ENCODE peak calls at places on chromosome 5, in ten cellular contexts. One of them, this sample, is unnamed.

GRCh38 chr5:149766460-149767277 is 36.6 kb downstream of the PPARGC1B start:
- ATAC-seq in naive thymus-derived CD4-positive, alpha-beta T cell: no peak
- ATAC-seq in HCT116: no peak
- ATAC-seq in CD4-positive, CD25-positive, alpha-beta regulatory T cell: no peak
- ATAC-seq in right cardiac atrium: no peak
- ATAC-seq in heart left ventricle: peak; percentile 55
- ATAC-seq in A549: no peak
- ATAC-seq in heart right ventricle: peak; percentile 48
- ATAC-seq in upper lobe of right lung: peak; percentile 54
- ATAC-seq in aorta: no peak
- ATAC-seq in this sample: no peak

GRCh38 chr5:135221187-135221473 is 177.9 kb downstream of the MACROH2A1 start:
- ATAC-seq in naive thymus-derived CD4-positive, alpha-beta T cell: no peak
- ATAC-seq in upper lobe of right lung: peak; percentile 37
- ATAC-seq in A549: no peak
- ATAC-seq in heart right ventricle: no peak
- ATAC-seq in heart left ventricle: no peak
- ATAC-seq in HCT116: no peak
- ATAC-seq in CD4-positive, CD25-positive, alpha-beta regulatory T cell: no peak
- ATAC-seq in right cardiac atrium: no peak
- ATAC-seq in aorta: no peak
- ATAC-seq in this sample: no peak

GRCh38 chr5:141623197-141623596 is 4.4 kb upstream of the DIAPH1 start:
- ATAC-seq in upper lobe of right lung: peak; percentile 30
- ATAC-seq in HCT116: no peak
- ATAC-seq in aorta: no peak
- ATAC-seq in CD4-positive, CD25-positive, alpha-beta regulatory T cell: no peak
- ATAC-seq in naive thymus-derived CD4-positive, alpha-beta T cell: peak; percentile 10
- ATAC-seq in heart right ventricle: no peak
- ATAC-seq in A549: no peak
- ATAC-seq in heart left ventricle: no peak
- ATAC-seq in right cardiac atrium: no peak
- ATAC-seq in this sample: no peak

GRCh38 chr5:159059722-159060121 is 40.0 kb downstream of the EBF1 start:
- ATAC-seq in aorta: no peak
- ATAC-seq in upper lobe of right lung: no peak
- ATAC-seq in heart left ventricle: no peak
- ATAC-seq in naive thymus-derived CD4-positive, alpha-beta T cell: no peak
- ATAC-seq in CD4-positive, CD25-positive, alpha-beta regulatory T cell: no peak
- ATAC-seq in heart right ventricle: no peak
- ATAC-seq in A549: no peak
- ATAC-seq in right cardiac atrium: no peak
- ATAC-seq in HCT116: no peak
- ATAC-seq in this sample: no peak

GRCh38 chr5:42825422-42826148 is 13.9 kb upstream of the SELENOP start:
- ATAC-seq in aorta: no peak
- ATAC-seq in heart left ventricle: no peak
- ATAC-seq in CD4-positive, CD25-positive, alpha-beta regulatory T cell: no peak
- ATAC-seq in heart right ventricle: no peak
- ATAC-seq in right cardiac atrium: no peak
- ATAC-seq in A549: no peak
- ATAC-seq in naive thymus-derived CD4-positive, alpha-beta T cell: no peak
- ATAC-seq in upper lobe of right lung: peak; percentile 94
- ATAC-seq in HCT116: no peak
- ATAC-seq in this sample: no peak

GRCh38 chr5:32089146-32090000 is 84.7 kb downstream of the GOLPH3 start:
- ATAC-seq in naive thymus-derived CD4-positive, alpha-beta T cell: no peak
- ATAC-seq in HCT116: no peak
- ATAC-seq in CD4-positive, CD25-positive, alpha-beta regulatory T cell: no peak
- ATAC-seq in aorta: no peak
- ATAC-seq in A549: no peak
- ATAC-seq in heart left ventricle: no peak
- ATAC-seq in heart right ventricle: peak; percentile 5
- ATAC-seq in upper lobe of right lung: no peak
- ATAC-seq in right cardiac atrium: no peak
- ATAC-seq in this sample: no peak

GRCh38 chr5:156913719-156914370 is 49.2 kb downstream of the TIMD4 start:
- ATAC-seq in naive thymus-derived CD4-positive, alpha-beta T cell: peak; percentile 85
- ATAC-seq in upper lobe of right lung: peak; percentile 47
- ATAC-seq in HCT116: no peak
- ATAC-seq in heart right ventricle: no peak
- ATAC-seq in CD4-positive, CD25-positive, alpha-beta regulatory T cell: peak; percentile 88
- ATAC-seq in aorta: no peak
- ATAC-seq in heart left ventricle: no peak
- ATAC-seq in A549: no peak
- ATAC-seq in right cardiac atrium: no peak
- ATAC-seq in this sample: no peak

GRCh38 chr5:75828029-75828428 is 110.8 kb upstream of the POC5 start:
- ATAC-seq in CD4-positive, CD25-positive, alpha-beta regulatory T cell: no peak
- ATAC-seq in HCT116: no peak
- ATAC-seq in upper lobe of right lung: no peak
- ATAC-seq in aorta: no peak
- ATAC-seq in heart right ventricle: no peak
- ATAC-seq in naive thymus-derived CD4-positive, alpha-beta T cell: no peak
- ATAC-seq in A549: no peak
- ATAC-seq in heart left ventricle: no peak
- ATAC-seq in right cardiac atrium: no peak
- ATAC-seq in this sample: no peak

GRCh38 chr5:56167522-56167921 is 65.6 kb downstream of the ANKRD55 start:
- ATAC-seq in heart right ventricle: no peak
- ATAC-seq in HCT116: no peak
- ATAC-seq in naive thymus-derived CD4-positive, alpha-beta T cell: peak; percentile 29
- ATAC-seq in A549: no peak
- ATAC-seq in aorta: no peak
- ATAC-seq in upper lobe of right lung: peak; percentile 45
- ATAC-seq in heart left ventricle: no peak
- ATAC-seq in right cardiac atrium: no peak
- ATAC-seq in CD4-positive, CD25-positive, alpha-beta regulatory T cell: no peak
- ATAC-seq in this sample: no peak

GRCh38 chr5:124157320-124157719 is 589.1 kb downstream of the ZNF608 start:
- ATAC-seq in naive thymus-derived CD4-positive, alpha-beta T cell: no peak
- ATAC-seq in HCT116: no peak
- ATAC-seq in heart right ventricle: no peak
- ATAC-seq in upper lobe of right lung: no peak
- ATAC-seq in right cardiac atrium: no peak
- ATAC-seq in aorta: no peak
- ATAC-seq in A549: no peak
- ATAC-seq in heart left ventricle: no peak
- ATAC-seq in CD4-positive, CD25-positive, alpha-beta regulatory T cell: no peak
- ATAC-seq in this sample: no peak

GRCh38 chr5:4204616-4205151 is 609.1 kb downstream of the IRX1 start:
- ATAC-seq in naive thymus-derived CD4-positive, alpha-beta T cell: no peak
- ATAC-seq in upper lobe of right lung: no peak
- ATAC-seq in heart right ventricle: no peak
- ATAC-seq in CD4-positive, CD25-positive, alpha-beta regulatory T cell: no peak
- ATAC-seq in A549: no peak
- ATAC-seq in heart left ventricle: no peak
- ATAC-seq in HCT116: no peak
- ATAC-seq in aorta: no peak
- ATAC-seq in right cardiac atrium: no peak
- ATAC-seq in this sample: no peak

GRCh38 chr5:16025681-16026080 is 153.9 kb downstream of the MARCHF11 start:
- ATAC-seq in A549: no peak
- ATAC-seq in upper lobe of right lung: no peak
- ATAC-seq in naive thymus-derived CD4-positive, alpha-beta T cell: no peak
- ATAC-seq in heart right ventricle: no peak
- ATAC-seq in HCT116: no peak
- ATAC-seq in aorta: no peak
- ATAC-seq in CD4-positive, CD25-positive, alpha-beta regulatory T cell: no peak
- ATAC-seq in heart left ventricle: no peak
- ATAC-seq in right cardiac atrium: no peak
- ATAC-seq in this sample: no peak

GRCh38 chr5:80069918-80070318 is 34.8 kb downstream of the THBS4 start:
- ATAC-seq in right cardiac atrium: peak; percentile 80
- ATAC-seq in A549: no peak
- ATAC-seq in CD4-positive, CD25-positive, alpha-beta regulatory T cell: no peak
- ATAC-seq in heart right ventricle: peak; percentile 18
- ATAC-seq in HCT116: no peak
- ATAC-seq in heart left ventricle: peak; percentile 77
- ATAC-seq in aorta: no peak
- ATAC-seq in upper lobe of right lung: peak; percentile 94
- ATAC-seq in naive thymus-derived CD4-positive, alpha-beta T cell: peak; percentile 27
- ATAC-seq in this sample: peak; percentile 40

DNA sequence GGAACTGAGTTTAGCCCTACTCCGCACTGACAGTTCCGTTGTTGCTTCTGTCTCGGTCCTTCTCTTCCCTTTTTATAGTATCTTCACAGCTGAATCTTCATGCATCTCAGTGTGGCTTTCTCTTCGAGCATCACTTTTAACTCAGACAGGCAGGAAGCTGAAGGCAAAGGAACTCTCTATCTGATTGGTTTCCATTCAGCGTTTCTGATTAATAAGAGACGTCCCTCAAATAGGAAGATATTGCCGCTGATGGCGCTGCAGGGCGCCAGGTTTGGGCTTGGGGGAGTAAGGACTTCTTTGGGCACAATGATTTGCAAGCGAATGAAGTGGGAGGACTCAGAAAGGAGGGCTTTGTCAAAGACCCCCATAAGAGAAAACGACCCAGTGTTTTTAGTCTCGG is at the start of gene CDH9:
- ATAC-seq in upper lobe of right lung: no peak
- ATAC-seq in heart left ventricle: no peak
- ATAC-seq in aorta: no peak
- ATAC-seq in right cardiac atrium: no peak
- ATAC-seq in CD4-positive, CD25-positive, alpha-beta regulatory T cell: no peak
- ATAC-seq in HCT116: no peak
- ATAC-seq in naive thymus-derived CD4-positive, alpha-beta T cell: no peak
- ATAC-seq in heart right ventricle: no peak
- ATAC-seq in A549: peak; percentile 37
- ATAC-seq in this sample: no peak
- H3K4me3 ChIP-seq in upper lobe of right lung: no peak within 1 kb of the TSS
- H3K4me3 ChIP-seq in heart left ventricle: no peak within 1 kb of the TSS
- H3K4me3 ChIP-seq in aorta: no peak within 1 kb of the TSS
- H3K4me3 ChIP-seq in right cardiac atrium: no peak within 1 kb of the TSS
- H3K4me3 ChIP-seq in CD4-positive, CD25-positive, alpha-beta regulatory T cell: no peak within 1 kb of the TSS
- H3K4me3 ChIP-seq in HCT116: no peak within 1 kb of the TSS
- H3K4me3 ChIP-seq in naive thymus-derived CD4-positive, alpha-beta T cell: no peak within 1 kb of the TSS
- H3K4me3 ChIP-seq in heart right ventricle: no peak within 1 kb of the TSS
- H3K4me3 ChIP-seq in A549: peak within 1 kb of the TSS; percentile 36
- H3K4me3 ChIP-seq in this sample: no peak within 1 kb of the TSS

GRCh38 chr5:177601126-177601525 is 1.2 kb downstream of the B4GALT7 start:
- ATAC-seq in naive thymus-derived CD4-positive, alpha-beta T cell: no peak
- ATAC-seq in heart right ventricle: no peak
- ATAC-seq in aorta: no peak
- ATAC-seq in heart left ventricle: no peak
- ATAC-seq in upper lobe of right lung: no peak
- ATAC-seq in right cardiac atrium: no peak
- ATAC-seq in A549: no peak
- ATAC-seq in CD4-positive, CD25-positive, alpha-beta regulatory T cell: no peak
- ATAC-seq in HCT116: no peak
- ATAC-seq in this sample: no peak
- H3K27ac ChIP-seq in naive thymus-derived CD4-positive, alpha-beta T cell: peak overlapping the region; percentile 78
- H3K27ac ChIP-seq in heart right ventricle: no peak overlapping the region
- H3K27ac ChIP-seq in aorta: no peak overlapping the region
- H3K27ac ChIP-seq in heart left ventricle: no peak overlapping the region
- H3K27ac ChIP-seq in upper lobe of right lung: no peak overlapping the region
- H3K27ac ChIP-seq in right cardiac atrium: no peak overlapping the region
- H3K27ac ChIP-seq in A549: no peak overlapping the region
- H3K27ac ChIP-seq in CD4-positive, CD25-positive, alpha-beta regulatory T cell: no peak overlapping the region
- H3K27ac ChIP-seq in HCT116: peak overlapping the region; percentile 76
- H3K27ac ChIP-seq in this sample: no peak overlapping the region

DNA sequence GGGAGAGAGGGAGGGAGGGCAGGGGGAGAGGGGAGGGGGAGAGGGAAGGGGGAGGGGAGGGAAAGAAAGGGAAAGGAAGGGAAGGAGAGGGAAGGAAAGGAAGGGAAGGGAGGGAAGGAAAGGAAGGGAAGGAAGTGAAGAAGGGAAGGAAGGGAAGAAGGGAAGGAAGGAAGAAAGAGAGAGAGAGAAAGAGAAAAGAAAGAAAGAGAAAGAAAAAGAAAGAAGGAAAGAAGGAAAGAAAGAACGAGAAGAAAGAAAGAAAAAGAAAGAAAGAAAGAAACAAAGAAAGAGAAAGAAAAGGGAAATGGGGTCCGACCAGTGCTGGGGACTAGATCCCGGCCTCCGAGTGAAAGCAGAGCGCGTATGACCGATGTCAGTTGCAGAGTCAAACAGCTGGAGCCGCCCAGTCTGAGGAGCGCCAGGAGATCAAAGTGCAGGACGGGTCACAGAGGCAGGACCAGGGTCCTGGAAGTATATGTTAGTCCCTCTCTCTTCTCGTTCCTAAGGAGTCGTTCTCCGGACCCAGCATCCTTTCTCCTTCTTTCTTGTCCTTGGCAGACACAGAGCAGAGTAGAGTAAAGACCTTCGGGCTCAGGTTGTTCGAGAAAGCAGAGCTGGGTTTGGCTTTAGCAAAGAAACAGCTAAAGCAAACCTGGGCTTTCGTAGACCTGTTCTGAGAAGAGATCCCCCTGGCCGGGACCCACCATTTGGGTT is 305.4 kb upstream of the MSX2 start:
- ATAC-seq in naive thymus-derived CD4-positive, alpha-beta T cell: peak; percentile 29
- ATAC-seq in HCT116: peak; percentile 68
- ATAC-seq in upper lobe of right lung: no peak
- ATAC-seq in heart right ventricle: no peak
- ATAC-seq in aorta: peak; percentile 50
- ATAC-seq in A549: peak; percentile 83
- ATAC-seq in right cardiac atrium: peak; percentile 37
- ATAC-seq in CD4-positive, CD25-positive, alpha-beta regulatory T cell: no peak
- ATAC-seq in heart left ventricle: peak; percentile 68
- ATAC-seq in this sample: peak; percentile 7
- H3K4me3 ChIP-seq in naive thymus-derived CD4-positive, alpha-beta T cell: no peak overlapping the region
- H3K4me3 ChIP-seq in HCT116: peak overlapping the region; percentile 61
- H3K4me3 ChIP-seq in upper lobe of right lung: no peak overlapping the region
- H3K4me3 ChIP-seq in heart right ventricle: peak overlapping the region; percentile 34
- H3K4me3 ChIP-seq in aorta: peak overlapping the region; percentile 21
- H3K4me3 ChIP-seq in A549: peak overlapping the region; percentile 36
- H3K4me3 ChIP-seq in right cardiac atrium: no peak overlapping the region
- H3K4me3 ChIP-seq in CD4-positive, CD25-positive, alpha-beta regulatory T cell: peak overlapping the region; percentile 11
- H3K4me3 ChIP-seq in heart left ventricle: peak overlapping the region; percentile 11
- H3K4me3 ChIP-seq in this sample: no peak overlapping the region

GRCh38 chr5:17187401-17187800 is 30.0 kb upstream of the BASP1 start:
- ATAC-seq in HCT116: no peak
- ATAC-seq in right cardiac atrium: no peak
- ATAC-seq in A549: no peak
- ATAC-seq in heart left ventricle: no peak
- ATAC-seq in heart right ventricle: no peak
- ATAC-seq in CD4-positive, CD25-positive, alpha-beta regulatory T cell: no peak
- ATAC-seq in aorta: no peak
- ATAC-seq in upper lobe of right lung: no peak
- ATAC-seq in naive thymus-derived CD4-positive, alpha-beta T cell: no peak
- ATAC-seq in this sample: no peak

GRCh38 chr5:17192191-17192590 is 25.2 kb upstream of the BASP1 start:
- ATAC-seq in CD4-positive, CD25-positive, alpha-beta regulatory T cell: no peak
- ATAC-seq in HCT116: no peak
- ATAC-seq in heart right ventricle: no peak
- ATAC-seq in upper lobe of right lung: no peak
- ATAC-seq in naive thymus-derived CD4-positive, alpha-beta T cell: no peak
- ATAC-seq in heart left ventricle: no peak
- ATAC-seq in aorta: no peak
- ATAC-seq in A549: no peak
- ATAC-seq in right cardiac atrium: no peak
- ATAC-seq in this sample: no peak

GRCh38 chr5:17190242-17190778 is 27.1 kb upstream of the BASP1 start:
- ATAC-seq in heart left ventricle: peak; percentile 70
- ATAC-seq in A549: peak; percentile 61
- ATAC-seq in right cardiac atrium: peak; percentile 78
- ATAC-seq in HCT116: peak; percentile 36
- ATAC-seq in upper lobe of right lung: peak; percentile 71
- ATAC-seq in heart right ventricle: peak; percentile 47
- ATAC-seq in aorta: peak; percentile 53
- ATAC-seq in CD4-positive, CD25-positive, alpha-beta regulatory T cell: no peak
- ATAC-seq in naive thymus-derived CD4-positive, alpha-beta T cell: peak; percentile 58
- ATAC-seq in this sample: peak; percentile 83

GRCh38 chr5:17189381-17190036 is 27.9 kb upstream of the BASP1 start:
- ATAC-seq in A549: peak; percentile 79
- ATAC-seq in aorta: peak; percentile 69
- ATAC-seq in CD4-positive, CD25-positive, alpha-beta regulatory T cell: no peak
- ATAC-seq in heart left ventricle: peak; percentile 75
- ATAC-seq in heart right ventricle: peak; percentile 57
- ATAC-seq in upper lobe of right lung: peak; percentile 79
- ATAC-seq in HCT116: peak; percentile 88
- ATAC-seq in naive thymus-derived CD4-positive, alpha-beta T cell: no peak
- ATAC-seq in right cardiac atrium: peak; percentile 84
- ATAC-seq in this sample: peak; percentile 11

GRCh38 chr5:17190799-17191391 is 26.5 kb upstream of the BASP1 start:
- ATAC-seq in right cardiac atrium: no peak
- ATAC-seq in CD4-positive, CD25-positive, alpha-beta regulatory T cell: no peak
- ATAC-seq in HCT116: no peak
- ATAC-seq in heart left ventricle: no peak
- ATAC-seq in upper lobe of right lung: no peak
- ATAC-seq in aorta: no peak
- ATAC-seq in A549: no peak
- ATAC-seq in naive thymus-derived CD4-positive, alpha-beta T cell: no peak
- ATAC-seq in heart right ventricle: no peak
- ATAC-seq in this sample: no peak
- H3K27ac ChIP-seq in right cardiac atrium: no peak overlapping the region
- H3K27ac ChIP-seq in CD4-positive, CD25-positive, alpha-beta regulatory T cell: no peak overlapping the region
- H3K27ac ChIP-seq in HCT116: no peak overlapping the region
- H3K27ac ChIP-seq in heart left ventricle: no peak overlapping the region
- H3K27ac ChIP-seq in upper lobe of right lung: no peak overlapping the region
- H3K27ac ChIP-seq in aorta: no peak overlapping the region
- H3K27ac ChIP-seq in A549: no peak overlapping the region
- H3K27ac ChIP-seq in naive thymus-derived CD4-positive, alpha-beta T cell: no peak overlapping the region
- H3K27ac ChIP-seq in heart right ventricle: no peak overlapping the region
- H3K27ac ChIP-seq in this sample: no peak overlapping the region

This sample was measured in gastroesophageal sphincter.